ENCODE peak calls at places on chromosomes 13 and 19, in ten cellular contexts. W is psoas muscle; I is IMR-90; C is effector memory CD4-positive, alpha-beta T cell; Q is A673; J is mammary epithelial cell; Z is CD8-positive, alpha-beta T cell; G is breast epithelium; D is AG04450; K is CD4-positive, CD25-positive, alpha-beta regulatory T cell. Y is an unnamed sample.

GRCh38 chr13:39855236-39855635 is 199.8 kb downstream of the COG6 start:
- DNase-seq in W (no peak), I (no peak), C (no peak), Q (no peak), J (no peak), Z (no peak), G (no peak), D (no peak), K (no peak), Y (no peak)

GRCh38 chr13:71797487-71797886 is 69.5 kb downstream of the DACH1 start:
- DNase-seq in W (no peak), I (no peak), C (no peak), Q (no peak), J (no peak), Z (no peak), G (no peak), D (no peak), K (no peak), Y (no peak)

GRCh38 chr13:37313383-37313782 is 207.9 kb upstream of the CSNK1A1L start:
- DNase-seq in W (no peak), I (peak; percentile 92), C (no peak), Q (no peak), J (peak; percentile 91), Z (no peak), G (no peak), D (peak; percentile 71), K (no peak), Y (no peak)

GRCh38 chr13:39373108-39373507 is 229.9 kb downstream of the LHFPL6 start:
- DNase-seq in W (no peak), I (no peak), C (no peak), Q (no peak), J (no peak), Z (no peak), G (no peak), D (no peak), K (no peak), Y (no peak)

GRCh38 chr13:93771782-93772181 is 545.2 kb downstream of the GPC6 start:
- DNase-seq in W (no peak), I (peak; percentile 31), C (no peak), Q (no peak), J (no peak), Z (no peak), G (no peak), D (no peak), K (no peak), Y (no peak)

GRCh38 chr19:17248011-17248776 is 2.5 kb upstream of the NR2F6 start:
- DNase-seq in W (no peak), I (no peak), C (no peak), Q (no peak), J (no peak), Z (no peak), G (no peak), D (no peak), K (no peak), Y (no peak)

GRCh38 chr19:14540741-14541525 is 11.5 kb downstream of the TECR start:
- DNase-seq in W (no peak), I (no peak), C (no peak), Q (no peak), J (no peak), Z (no peak), G (no peak), D (no peak), K (no peak), Y (no peak)

GRCh38 chr13:41978007-41978406 is 17.1 kb upstream of the VWA8 start:
- DNase-seq in W (no peak), I (no peak), C (no peak), Q (no peak), J (no peak), Z (no peak), G (no peak), D (no peak), K (no peak), Y (no peak)

GRCh38 chr13:21675095-21676007 is 4.5 kb downstream of the FGF9 start:
- DNase-seq in W (peak; percentile 43), I (no peak), C (no peak), Q (peak; percentile 53), J (no peak), Z (peak; percentile 48), G (no peak), D (no peak), K (peak; percentile 41), Y (no peak)

GRCh38 chr13:30818323-30818960 is 83.1 kb downstream of the ALOX5AP start:
- DNase-seq in W (peak; percentile 66), I (peak; percentile 87), C (no peak), Q (no peak), J (peak; percentile 71), Z (no peak), G (no peak), D (no peak), K (no peak), Y (no peak)

GRCh38 chr13:75579529-75579928 is 29.9 kb downstream of the UCHL3 start:
- DNase-seq in W (no peak), I (no peak), C (no peak), Q (no peak), J (no peak), Z (no peak), G (no peak), D (no peak), K (no peak), Y (no peak)

GRCh38 chr13:29674532-29674931 is 79.0 kb upstream of the SLC7A1 start:
- DNase-seq in W (no peak), I (peak; percentile 13), C (no peak), Q (no peak), J (peak; percentile 51), Z (no peak), G (no peak), D (no peak), K (no peak), Y (no peak)

GRCh38 chr13:101545521-101545920 is 93.0 kb downstream of the ITGBL1 start:
- DNase-seq in W (no peak), I (peak; percentile 61), C (no peak), Q (no peak), J (no peak), Z (no peak), G (no peak), D (no peak), K (no peak), Y (no peak)
- H3K9me3 ChIP-seq in W (no peaks in the 10 kb centered on the region), I (no peaks in the 10 kb centered on the region), C (no peaks in the 10 kb centered on the region), Q (no peaks in the 10 kb centered on the region), J (no peaks in the 10 kb centered on the region), Z (no peaks in the 10 kb centered on the region), G (no peaks in the 10 kb centered on the region), D (no peaks in the 10 kb centered on the region), K (no peaks in the 10 kb centered on the region), Y (no peaks in the 10 kb centered on the region)

GRCh38 chr19:9381367-9381785 is 18.6 kb downstream of the ZNF177 start:
- DNase-seq in W (no peak), I (no peak), C (no peak), Q (no peak), J (no peak), Z (no peak), G (no peak), D (no peak), K (no peak), Y (no peak)
- H3K9me3 ChIP-seq in W (peaks cover 100% of the 10 kb centered on the region), I (peaks cover 86% of the 10 kb centered on the region), C (peaks cover 61% of the 10 kb centered on the region), Q (peaks cover 93% of the 10 kb centered on the region), J (peaks cover 66% of the 10 kb centered on the region), Z (peaks cover 72% of the 10 kb centered on the region), G (peaks cover 100% of the 10 kb centered on the region), D (peaks cover 57% of the 10 kb centered on the region), K (peaks cover 86% of the 10 kb centered on the region), Y (peaks cover 56% of the 10 kb centered on the region)

DNA sequence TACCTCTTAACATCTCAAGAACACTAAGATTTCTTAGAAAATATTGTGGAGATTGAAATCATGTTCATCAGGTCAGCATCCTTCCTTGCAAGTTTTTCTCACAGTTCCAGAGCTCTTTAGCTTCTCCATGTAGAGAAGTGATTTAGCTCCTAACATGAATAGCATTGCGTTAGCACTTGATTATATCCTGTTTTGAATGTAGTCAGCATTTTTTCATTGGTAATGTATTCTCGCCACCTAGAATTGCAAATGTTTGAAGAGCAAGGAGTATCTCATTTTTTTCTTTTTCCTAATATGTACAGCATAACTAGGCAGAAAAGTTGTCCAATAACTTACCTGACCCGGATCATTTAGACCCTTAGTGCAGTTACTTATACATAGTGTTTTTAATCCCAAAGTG is 6.6 kb downstream of the ZNF470 start:
- DNase-seq in W (no peak), I (no peak), C (no peak), Q (no peak), J (no peak), Z (no peak), G (no peak), D (no peak), K (no peak), Y (no peak)
- H3K9me3 ChIP-seq in W (peaks cover 92% of the 10 kb centered on the region), I (peaks cover 79% of the 10 kb centered on the region), C (peaks cover 65% of the 10 kb centered on the region), Q (peaks cover 91% of the 10 kb centered on the region), J (peaks cover 64% of the 10 kb centered on the region), Z (peaks cover 67% of the 10 kb centered on the region), G (peaks cover 99% of the 10 kb centered on the region), D (peaks cover 40% of the 10 kb centered on the region), K (peaks cover 89% of the 10 kb centered on the region), Y (peaks cover 58% of the 10 kb centered on the region)

GRCh38 chr19:37304884-37305255 is 66.0 kb upstream of the ZNF527 start:
- DNase-seq in W (no peak), I (no peak), C (no peak), Q (no peak), J (no peak), Z (no peak), G (no peak), D (no peak), K (no peak), Y (no peak)

GRCh38 chr19:37313335-37313627 is 57.6 kb upstream of the ZNF527 start:
- DNase-seq in W (no peak), I (no peak), C (no peak), Q (no peak), J (no peak), Z (no peak), G (no peak), D (no peak), K (no peak), Y (no peak)

GRCh38 chr19:37306383-37306963 is 64.4 kb upstream of the ZNF527 start:
- DNase-seq in W (no peak), I (no peak), C (no peak), Q (no peak), J (no peak), Z (no peak), G (no peak), D (no peak), K (no peak), Y (no peak)

GRCh38 chr19:37304190-37304883 is 66.6 kb upstream of the ZNF527 start:
- DNase-seq in W (peak; percentile 49), I (no peak), C (no peak), Q (no peak), J (no peak), Z (no peak), G (no peak), D (no peak), K (no peak), Y (no peak)

DNA sequence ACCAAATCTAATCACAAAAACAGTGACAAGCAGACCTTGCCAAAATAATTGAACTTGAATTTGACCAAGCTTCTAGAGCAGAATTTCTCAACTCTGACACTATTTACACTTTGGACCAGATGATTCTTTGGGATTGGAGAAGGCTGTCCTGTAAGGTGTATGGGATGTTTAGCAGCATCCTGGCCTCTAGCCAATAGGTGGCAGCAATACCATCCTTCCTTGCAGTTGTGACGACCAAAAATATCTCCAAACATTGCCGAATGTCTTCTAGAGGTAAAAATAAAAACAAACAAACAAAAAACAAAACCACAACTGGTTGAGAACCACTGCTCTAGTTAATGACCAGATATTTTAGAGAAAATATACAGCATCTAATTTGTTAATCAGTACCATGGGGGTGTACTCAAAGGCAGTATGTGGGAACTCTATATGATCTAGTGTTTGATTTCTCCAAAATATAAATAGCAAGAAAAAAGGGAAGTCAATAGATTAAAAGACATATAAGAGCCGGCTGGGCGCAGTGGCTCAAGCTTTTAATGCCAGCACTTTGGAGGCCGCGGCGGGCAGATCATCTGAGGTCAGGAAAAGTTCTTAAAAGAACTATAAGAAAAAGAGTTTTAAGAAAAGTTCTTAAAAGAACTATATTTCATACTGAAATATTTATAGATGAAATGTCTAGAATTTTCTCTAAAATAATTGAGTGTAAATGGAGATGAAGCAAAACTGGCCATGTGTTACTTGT is 60.9 kb upstream of the ZNF527 start:
- DNase-seq in W (no peak), I (no peak), C (no peak), Q (no peak), J (no peak), Z (no peak), G (no peak), D (no peak), K (peak; percentile 19), Y (no peak)
- H3K9me3 ChIP-seq in W (peaks cover 4% of the 10 kb centered on the region), I (peaks cover 17% of the 10 kb centered on the region), C (no peaks in the 10 kb centered on the region), Q (no peaks in the 10 kb centered on the region), J (peaks cover 18% of the 10 kb centered on the region), Z (no peaks in the 10 kb centered on the region), G (peaks cover 11% of the 10 kb centered on the region), D (peaks cover 24% of the 10 kb centered on the region), K (no peaks in the 10 kb centered on the region), Y (no peaks in the 10 kb centered on the region)